ENCODE peak calls at places on chromosomes 7 and 10, in nine cellular contexts. One of them, this sample, is unnamed.
A peak's percentile ranks its signal among the peaks of the same experiment; 100 is the strongest.

GRCh38 chr10:68135922-68136718 is 26.8 kb downstream of the MYPN start:
- DNase-seq in mucosa of descending colon: no peak
- DNase-seq in RWPE1: peak; percentile 89
- DNase-seq in NCI-H2029: no peak
- DNase-seq in activated CD8-positive, alpha-beta memory T cell treated with anti-CD3 and anti-CD28 coated beads for 24 hours: no peak
- DNase-seq in fibroblast of the conjunctiva: peak; percentile 42
- DNase-seq in HTR-8/SVneo: peak; percentile 63
- DNase-seq in cardiac fibroblast: peak; percentile 66
- DNase-seq in neural crest cell: no peak
- DNase-seq in this sample: peak; percentile 73

GRCh38 chr10:101571573-101571925 is 16.5 kb downstream of the POLL start:
- DNase-seq in mucosa of descending colon: no peak
- DNase-seq in RWPE1: no peak
- DNase-seq in NCI-H2029: no peak
- DNase-seq in activated CD8-positive, alpha-beta memory T cell treated with anti-CD3 and anti-CD28 coated beads for 24 hours: no peak
- DNase-seq in fibroblast of the conjunctiva: no peak
- DNase-seq in HTR-8/SVneo: no peak
- DNase-seq in cardiac fibroblast: no peak
- DNase-seq in neural crest cell: no peak
- DNase-seq in this sample: no peak

GRCh38 chr10:132964231-132964630 is 21.9 kb upstream of the CFAP46 start:
- DNase-seq in mucosa of descending colon: no peak
- DNase-seq in RWPE1: no peak
- DNase-seq in NCI-H2029: no peak
- DNase-seq in activated CD8-positive, alpha-beta memory T cell treated with anti-CD3 and anti-CD28 coated beads for 24 hours: no peak
- DNase-seq in fibroblast of the conjunctiva: no peak
- DNase-seq in HTR-8/SVneo: no peak
- DNase-seq in cardiac fibroblast: no peak
- DNase-seq in neural crest cell: no peak
- DNase-seq in this sample: no peak

GRCh38 chr7:148535227-148535626 is 55.3 kb upstream of the C7orf33 start:
- DNase-seq in mucosa of descending colon: peak; percentile 9
- DNase-seq in RWPE1: no peak
- DNase-seq in NCI-H2029: no peak
- DNase-seq in activated CD8-positive, alpha-beta memory T cell treated with anti-CD3 and anti-CD28 coated beads for 24 hours: peak; percentile 65
- DNase-seq in fibroblast of the conjunctiva: no peak
- DNase-seq in HTR-8/SVneo: no peak
- DNase-seq in cardiac fibroblast: peak; percentile 51
- DNase-seq in neural crest cell: no peak
- DNase-seq in this sample: no peak

GRCh38 chr10:27745380-27745718 is 270 bp downstream of the MKX start:
- DNase-seq in mucosa of descending colon: no peak
- DNase-seq in RWPE1: no peak
- DNase-seq in NCI-H2029: no peak
- DNase-seq in activated CD8-positive, alpha-beta memory T cell treated with anti-CD3 and anti-CD28 coated beads for 24 hours: no peak
- DNase-seq in fibroblast of the conjunctiva: no peak
- DNase-seq in HTR-8/SVneo: no peak
- DNase-seq in cardiac fibroblast: no peak
- DNase-seq in neural crest cell: peak; percentile 8
- DNase-seq in this sample: no peak

GRCh38 chr7:88203401-88203800 is 16.4 kb downstream of the SRI start:
- DNase-seq in mucosa of descending colon: no peak
- DNase-seq in RWPE1: no peak
- DNase-seq in NCI-H2029: no peak
- DNase-seq in activated CD8-positive, alpha-beta memory T cell treated with anti-CD3 and anti-CD28 coated beads for 24 hours: no peak
- DNase-seq in fibroblast of the conjunctiva: no peak
- DNase-seq in HTR-8/SVneo: no peak
- DNase-seq in cardiac fibroblast: no peak
- DNase-seq in neural crest cell: no peak
- DNase-seq in this sample: no peak

GRCh38 chr10:84179059-84179710 is 5.6 kb downstream of the GPR15LG start:
- DNase-seq in mucosa of descending colon: peak; percentile 61
- DNase-seq in RWPE1: peak; percentile 98
- DNase-seq in NCI-H2029: peak; percentile 62
- DNase-seq in activated CD8-positive, alpha-beta memory T cell treated with anti-CD3 and anti-CD28 coated beads for 24 hours: peak; percentile 54
- DNase-seq in fibroblast of the conjunctiva: peak; percentile 14
- DNase-seq in HTR-8/SVneo: no peak
- DNase-seq in cardiac fibroblast: peak; percentile 21
- DNase-seq in neural crest cell: no peak
- DNase-seq in this sample: peak; percentile 6

GRCh38 chr10:99548041-99548530 is 15.3 kb downstream of the NKX2-3 start:
- DNase-seq in mucosa of descending colon: no peak
- DNase-seq in RWPE1: no peak
- DNase-seq in NCI-H2029: no peak
- DNase-seq in activated CD8-positive, alpha-beta memory T cell treated with anti-CD3 and anti-CD28 coated beads for 24 hours: no peak
- DNase-seq in fibroblast of the conjunctiva: no peak
- DNase-seq in HTR-8/SVneo: peak; percentile 34
- DNase-seq in cardiac fibroblast: no peak
- DNase-seq in neural crest cell: no peak
- DNase-seq in this sample: no peak

GRCh38 chr7:65489260-65489767 is 115.7 kb downstream of the ZNF92 start:
- DNase-seq in mucosa of descending colon: no peak
- DNase-seq in RWPE1: no peak
- DNase-seq in NCI-H2029: no peak
- DNase-seq in activated CD8-positive, alpha-beta memory T cell treated with anti-CD3 and anti-CD28 coated beads for 24 hours: no peak
- DNase-seq in fibroblast of the conjunctiva: no peak
- DNase-seq in HTR-8/SVneo: no peak
- DNase-seq in cardiac fibroblast: no peak
- DNase-seq in neural crest cell: no peak
- DNase-seq in this sample: no peak

GRCh38 chr7:48637382-48637781 is 287.0 kb upstream of the CDC14C start:
- DNase-seq in mucosa of descending colon: no peak
- DNase-seq in RWPE1: no peak
- DNase-seq in NCI-H2029: peak; percentile 77
- DNase-seq in activated CD8-positive, alpha-beta memory T cell treated with anti-CD3 and anti-CD28 coated beads for 24 hours: no peak
- DNase-seq in fibroblast of the conjunctiva: no peak
- DNase-seq in HTR-8/SVneo: no peak
- DNase-seq in cardiac fibroblast: no peak
- DNase-seq in neural crest cell: no peak
- DNase-seq in this sample: no peak

GRCh38 chr7:40780431-40780830 is 645.6 kb downstream of the SUGCT start:
- DNase-seq in mucosa of descending colon: no peak
- DNase-seq in RWPE1: no peak
- DNase-seq in NCI-H2029: no peak
- DNase-seq in activated CD8-positive, alpha-beta memory T cell treated with anti-CD3 and anti-CD28 coated beads for 24 hours: no peak
- DNase-seq in fibroblast of the conjunctiva: no peak
- DNase-seq in HTR-8/SVneo: no peak
- DNase-seq in cardiac fibroblast: no peak
- DNase-seq in neural crest cell: no peak
- DNase-seq in this sample: no peak

GRCh38 chr10:58275908-58276307 is 6.9 kb downstream of the CISD1 start:
- DNase-seq in mucosa of descending colon: no peak
- DNase-seq in RWPE1: no peak
- DNase-seq in NCI-H2029: no peak
- DNase-seq in activated CD8-positive, alpha-beta memory T cell treated with anti-CD3 and anti-CD28 coated beads for 24 hours: no peak
- DNase-seq in fibroblast of the conjunctiva: no peak
- DNase-seq in HTR-8/SVneo: no peak
- DNase-seq in cardiac fibroblast: peak; percentile 71
- DNase-seq in neural crest cell: no peak
- DNase-seq in this sample: no peak

GRCh38 chr7:102859084-102859798 is 53.6 kb upstream of the LRRC17 start:
- DNase-seq in mucosa of descending colon: no peak
- DNase-seq in RWPE1: no peak
- DNase-seq in NCI-H2029: no peak
- DNase-seq in activated CD8-positive, alpha-beta memory T cell treated with anti-CD3 and anti-CD28 coated beads for 24 hours: no peak
- DNase-seq in fibroblast of the conjunctiva: no peak
- DNase-seq in HTR-8/SVneo: no peak
- DNase-seq in cardiac fibroblast: peak; percentile 24
- DNase-seq in neural crest cell: no peak
- DNase-seq in this sample: no peak

GRCh38 chr10:18822156-18822555 is 162.9 kb downstream of the ARL5B start:
- DNase-seq in mucosa of descending colon: peak; percentile 33
- DNase-seq in RWPE1: no peak
- DNase-seq in NCI-H2029: no peak
- DNase-seq in activated CD8-positive, alpha-beta memory T cell treated with anti-CD3 and anti-CD28 coated beads for 24 hours: no peak
- DNase-seq in fibroblast of the conjunctiva: no peak
- DNase-seq in HTR-8/SVneo: no peak
- DNase-seq in cardiac fibroblast: peak; percentile 7
- DNase-seq in neural crest cell: peak; percentile 32
- DNase-seq in this sample: no peak

GRCh38 chr10:73965890-73966768 is 31.8 kb upstream of the VCL start:
- DNase-seq in mucosa of descending colon: peak; percentile 70
- DNase-seq in RWPE1: peak; percentile 90
- DNase-seq in NCI-H2029: no peak
- DNase-seq in activated CD8-positive, alpha-beta memory T cell treated with anti-CD3 and anti-CD28 coated beads for 24 hours: no peak
- DNase-seq in fibroblast of the conjunctiva: peak; percentile 95
- DNase-seq in HTR-8/SVneo: peak; percentile 72
- DNase-seq in cardiac fibroblast: peak; percentile 99
- DNase-seq in neural crest cell: peak; percentile 25
- DNase-seq in this sample: peak; percentile 97

This sample was measured in skeletal muscle cell.